ENCODE peak calls at places on chromosomes 6 and 20, in nine cellular contexts. V is endothelial cell; D is DMS153; L is activated CD4-positive, alpha-beta T cell treated with anti-CD3 and anti-CD28 coated beads, Interleukin-2, amount 50 U/mL, for 48 hours; O is AG04450; X is transverse colon; H is NCI-H460; B is foreskin fibroblast; U is NCI-H526. K is an unnamed sample.

GRCh38 chr20:42218566-42218965 is 600.4 kb upstream of the CHD6 start:
- DNase-seq in H (no peak), D (no peak), U (peak; percentile 66), V (no peak), X (no peak), B (no peak), O (no peak), L (no peak), K (no peak)

GRCh38 chr6:121482004-121482693 is 46.7 kb downstream of the GJA1 start:
- DNase-seq in L (no peak), U (no peak), H (no peak), D (no peak), B (peak; percentile 59), O (peak; percentile 54), X (no peak), V (no peak), K (no peak)

GRCh38 chr20:50913976-50914375 is 17.3 kb downstream of the ADNP start:
- DNase-seq in X (no peak), L (no peak), B (peak; percentile 85), O (peak; percentile 51), U (no peak), V (no peak), H (no peak), D (no peak), K (no peak)

GRCh38 chr20:4519530-4519929 is 202.2 kb upstream of the PRND start:
- DNase-seq in L (peak; percentile 5), U (peak; percentile 55), O (no peak), X (no peak), D (no peak), H (peak; percentile 11), B (no peak), V (peak; percentile 53), K (peak; percentile 7)

GRCh38 chr6:140178550-140179334 is 804.3 kb upstream of the CITED2 start:
- DNase-seq in U (no peak), X (no peak), O (peak; percentile 23), B (peak; percentile 81), H (no peak), D (no peak), L (no peak), V (no peak), K (no peak)

GRCh38 chr6:116764961-116765841 is at the start of gene FAM162B:
- DNase-seq in X (peak; percentile 8), L (peak; percentile 6), V (peak; percentile 59), O (no peak), U (peak; percentile 40), H (no peak), B (no peak), D (no peak), K (no peak)

GRCh38 chr6:38856490-38856889 is 141.4 kb downstream of the DNAH8 start:
- DNase-seq in V (no peak), O (no peak), D (no peak), X (no peak), U (no peak), H (no peak), L (no peak), B (no peak), K (no peak)

GRCh38 chr20:23414526-23415188 is 6.6 kb downstream of the NAPB start:
- DNase-seq in O (no peak), U (no peak), L (no peak), X (no peak), D (no peak), V (no peak), B (no peak), H (no peak), K (no peak)

GRCh38 chr6:166830185-166830890 is 126.0 kb downstream of the RNASET2 start:
- DNase-seq in X (no peak), V (no peak), B (no peak), O (no peak), D (no peak), L (peak; percentile 48), U (no peak), H (no peak), K (no peak)

GRCh38 chr20:46945465-46945864 is 50.8 kb downstream of the EYA2 start:
- DNase-seq in O (no peak), U (no peak), V (no peak), L (no peak), X (no peak), D (no peak), H (no peak), B (no peak), K (no peak)

GRCh38 chr6:15881150-15881549 is 218.3 kb upstream of the DTNBP1 start:
- DNase-seq in V (no peak), B (no peak), L (no peak), H (no peak), O (no peak), D (no peak), U (no peak), X (no peak), K (no peak)

GRCh38 chr20:58294497-58295455 is 14.7 kb upstream of the RAB22A start:
- DNase-seq in H (no peak), O (no peak), U (no peak), B (no peak), L (no peak), V (no peak), D (no peak), X (no peak), K (no peak)

GRCh38 chr6:1554881-1555569 is 54.7 kb upstream of the FOXC1 start:
- DNase-seq in D (no peak), L (peak; percentile 64), H (no peak), B (peak; percentile 62), X (peak; percentile 71), V (peak; percentile 77), U (no peak), O (no peak), K (peak; percentile 26)

GRCh38 chr20:61805781-61806180 is 259.9 kb downstream of the TAF4 start:
- DNase-seq in X (no peak), B (no peak), H (no peak), L (no peak), V (no peak), D (no peak), O (no peak), U (no peak), K (no peak)

GRCh38 chr20:8940311-8940710 is 128.6 kb upstream of the PLCB4 start:
- DNase-seq in V (no peak), O (no peak), B (peak; percentile 84), H (no peak), D (no peak), L (no peak), X (no peak), U (no peak), K (no peak)

GRCh38 chr20:63344616-63345327 is 16.4 kb downstream of the CHRNA4 start:
- DNase-seq in O (no peak), H (no peak), V (no peak), D (no peak), L (no peak), B (peak; percentile 14), X (no peak), U (no peak), K (no peak)

GRCh38 chr20:346033-346639 is 775 bp upstream of the NRSN2 start:
- DNase-seq in H (no peak), L (no peak), O (no peak), V (no peak), X (no peak), B (no peak), D (no peak), U (no peak), K (no peak)